ENCODE peak calls at places on chromosomes 13 and 19, in ten cellular contexts. N is CD4-positive, alpha-beta memory T cell; A is activated naive CD4-positive, alpha-beta T cell treated with anti-CD3 and anti-CD28 coated beads, Interleukin-2, amount 10 ng/mL, durations not matched to agents 7 days and 5 days; V is GM12865; W is B cell; G is left cardiac atrium; M is dorsolateral prefrontal cortex; X is activated T-helper 9 cell treated with anti-CD3 and anti-CD28 coated beads, Interleukin-2, amount 50 U/mL, for 16 hours; E is activated CD4-positive, alpha-beta T cell treated with anti-CD3 and anti-CD28 coated beads, Interleukin-2, amount 50 U/mL, for 1 hour; O is heart left ventricle. H is an unnamed sample.

GRCh38 chr13:85503797-85504196 is 295.4 kb downstream of the SLITRK6 start:
- DNase-seq in A (no peak), W (no peak), N (no peak), G (no peak), X (no peak), V (no peak), E (no peak), M (no peak), O (no peak), H (no peak)

GRCh38 chr13:79451500-79451962 is 29.4 kb upstream of the NDFIP2 start:
- DNase-seq in X (peak), N (peak), G (no peak), E (peak), A (peak), M (no peak), O (peak), V (peak), W (peak), H (peak)

GRCh38 chr19:51469162-51469561 is 9.2 kb upstream of the CEACAM18 start:
- DNase-seq in M (no peak), N (no peak), O (no peak), A (no peak), E (no peak), X (no peak), V (no peak), W (no peak), G (no peak), H (no peak)

GRCh38 chr19:44212865-44213346 is 574 bp downstream of the ZNF227 start:
- DNase-seq in G (no peak), X (no peak), N (no peak), W (no peak), A (no peak), M (no peak), E (no peak), V (peak), O (no peak), H (no peak)

GRCh38 chr19:3149089-3149488 is 13.3 kb downstream of the GNA15 start:
- DNase-seq in A (no peak), E (no peak), V (no peak), G (no peak), M (no peak), X (no peak), W (no peak), O (peak), N (no peak), H (no peak)

GRCh38 chr19:35592226-35592625 is 6.3 kb downstream of the PMIS2 start:
- DNase-seq in X (no peak), W (peak), M (no peak), O (no peak), N (peak), V (peak), E (no peak), G (no peak), A (peak), H (no peak)

GRCh38 chr13:20570540-20570939 is 3.6 kb downstream of the IFT88 start:
- DNase-seq in E (no peak), V (no peak), O (no peak), G (no peak), N (no peak), W (no peak), A (no peak), X (no peak), M (no peak), H (no peak)

GRCh38 chr13:102191951-102192461 is 209.8 kb downstream of the FGF14 start:
- DNase-seq in O (no peak), W (no peak), E (no peak), N (peak), X (no peak), V (no peak), A (no peak), M (no peak), G (no peak), H (no peak)

GRCh38 chr19:5060591-5061339 is 91.9 kb downstream of the KDM4B start:
- DNase-seq in X (no peak), A (no peak), G (peak), E (no peak), V (no peak), W (no peak), M (no peak), O (no peak), N (no peak), H (no peak)

GRCh38 chr13:39095500-39095899 is 57.2 kb downstream of the NHLRC3 start:
- DNase-seq in N (no peak), G (no peak), W (no peak), A (no peak), X (no peak), E (no peak), M (no peak), O (no peak), V (no peak), H (no peak)

GRCh38 chr13:41577437-41577836 is 120.1 kb downstream of the RGCC start:
- DNase-seq in V (no peak), E (no peak), O (peak), G (no peak), A (no peak), M (no peak), N (no peak), W (no peak), X (no peak), H (no peak)

GRCh38 chr13:77584111-77584510 is 48.6 kb downstream of the SCEL start:
- DNase-seq in O (no peak), V (no peak), X (no peak), E (no peak), M (peak), W (no peak), G (no peak), A (no peak), N (no peak), H (no peak)

GRCh38 chr13:113973218-113974164 is at the start of gene C13orf46:
- DNase-seq in G (peak), X (no peak), E (no peak), O (peak), W (no peak), M (no peak), V (no peak), A (no peak), N (no peak), H (no peak)

GRCh38 chr19:55494172-55494761 is 6.0 kb downstream of the SSC5D start:
- DNase-seq in A (no peak), G (peak), X (no peak), V (no peak), E (no peak), W (no peak), O (peak), M (no peak), N (no peak), H (no peak)

GRCh38 chr19:861756-862528 is 2.5 kb downstream of the CFD start:
- DNase-seq in E (peak), N (peak), X (peak), A (peak), W (peak), O (no peak), M (no peak), G (no peak), V (peak), H (peak)

GRCh38 chr13:101535192-101535746 is 82.8 kb downstream of the ITGBL1 start:
- DNase-seq in V (no peak), W (no peak), G (no peak), O (no peak), X (no peak), M (no peak), E (no peak), A (no peak), N (no peak), H (no peak)

GRCh38 chr13:99132295-99132835 is 68.3 kb upstream of the UBAC2 start:
- DNase-seq in G (no peak), N (no peak), E (no peak), W (no peak), A (no peak), X (no peak), M (no peak), V (no peak), O (no peak), H (no peak)

GRCh38 chr19:16234552-16235445 is 37.1 kb downstream of the AP1M1 start:
- DNase-seq in V (no peak), G (no peak), E (no peak), W (no peak), M (no peak), O (no peak), X (no peak), N (no peak), A (no peak), H (no peak)

GRCh38 chr19:6765738-6766356 is 1.4 kb downstream of the SH2D3A start:
- DNase-seq in X (no peak), G (no peak), V (no peak), A (peak), M (no peak), O (no peak), N (peak), E (no peak), W (no peak), H (no peak)

GRCh38 chr13:98032168-98032567 is 78.7 kb downstream of the IPO5 start:
- DNase-seq in X (no peak), W (no peak), N (no peak), V (no peak), E (no peak), M (no peak), G (no peak), A (no peak), O (no peak), H (no peak)

GRCh38 chr19:6060600-6061391 is 49.5 kb downstream of the RFX2 start:
- DNase-seq in E (peak), X (peak), M (peak), N (peak), G (no peak), A (peak), O (no peak), V (no peak), W (no peak), H (peak)

GRCh38 chr13:114100446-114101320 is 31.7 kb downstream of the RASA3 start:
- DNase-seq in V (peak), E (no peak), G (peak), X (no peak), M (no peak), N (no peak), O (peak), A (no peak), W (peak), H (no peak)

GRCh38 chr13:27076411-27076810 is 95.2 kb downstream of the USP12 start:
- DNase-seq in X (no peak), E (no peak), N (no peak), W (no peak), V (no peak), G (no peak), A (no peak), O (no peak), M (no peak), H (no peak)

GRCh38 chr13:59823495-59823894 is 340.2 kb downstream of the DIAPH3 start:
- DNase-seq in N (no peak), E (no peak), W (no peak), X (no peak), O (no peak), A (no peak), M (no peak), V (no peak), G (no peak), H (no peak)

GRCh38 chr19:41265376-41266153 is 1.4 kb downstream of the HNRNPUL1 start:
- DNase-seq in M (no peak), N (peak), A (no peak), X (no peak), W (no peak), G (no peak), V (peak), O (no peak), E (peak), H (no peak)

GRCh38 chr19:4830332-4830731 is 1.2 kb downstream of the TICAM1 start:
- DNase-seq in N (no peak), W (no peak), V (no peak), E (no peak), A (no peak), M (no peak), O (no peak), G (no peak), X (no peak), H (no peak)

GRCh38 chr19:58054792-58055482 is 4.1 kb upstream of the ZNF135 start:
- DNase-seq in M (peak), O (peak), N (no peak), G (peak), A (no peak), E (no peak), V (no peak), X (no peak), W (no peak), H (no peak)

GRCh38 chr19:50817941-50818858 is 5.4 kb downstream of the KLK1 start:
- DNase-seq in A (peak), G (peak), W (peak), N (no peak), V (peak), X (no peak), E (peak), M (no peak), O (peak), H (peak)

GRCh38 chr19:44710483-44710882 is 11.5 kb downstream of the CEACAM16 start:
- DNase-seq in X (no peak), O (no peak), G (no peak), E (no peak), V (no peak), W (no peak), N (no peak), A (no peak), M (no peak), H (no peak)

GRCh38 chr19:1473424-1473851 is 5.6 kb downstream of the C19orf25 start:
- DNase-seq in E (no peak), A (no peak), X (no peak), G (no peak), V (no peak), O (no peak), W (no peak), M (no peak), N (no peak), H (no peak)

GRCh38 chr13:50326746-50327145 is 311.5 kb downstream of the KCNRG start:
- DNase-seq in N (no peak), A (no peak), M (no peak), V (no peak), G (no peak), E (no peak), X (no peak), W (no peak), O (no peak), H (no peak)

GRCh38 chr13:93080587-93080986 is 146.0 kb upstream of the GPC6 start:
- DNase-seq in G (no peak), X (no peak), V (no peak), M (no peak), O (no peak), N (no peak), E (no peak), A (no peak), W (no peak), H (no peak)

GRCh38 chr19:6533746-6534418 is 3.1 kb downstream of the TNFSF9 start:
- DNase-seq in V (no peak), W (no peak), O (no peak), M (no peak), A (no peak), N (no peak), G (no peak), X (no peak), E (no peak), H (no peak)

GRCh38 chr19:19320362-19321142 is at the start of the genes MAU2 and SUGP1:
- DNase-seq in O (peak), W (peak), G (peak), V (peak), N (peak), X (peak), A (peak), M (peak), E (peak), H (peak)

GRCh38 chr19:13396256-13397080 is 109.8 kb downstream of the CACNA1A start:
- DNase-seq in G (peak), A (no peak), M (peak), E (no peak), N (no peak), W (no peak), V (peak), O (peak), X (no peak), H (no peak)

GRCh38 chr19:46015080-46015960 is 7.5 kb downstream of the PGLYRP1 start:
- DNase-seq in G (peak), M (no peak), E (peak), V (peak), A (peak), W (peak), O (peak), X (peak), N (peak), H (peak)

GRCh38 chr19:19214892-19215291 is 3.1 kb downstream of the NCAN start:
- DNase-seq in W (no peak), G (peak), X (no peak), M (no peak), E (peak), A (peak), V (no peak), O (no peak), N (peak), H (no peak)

GRCh38 chr13:114303700-114304327 is 10.5 kb upstream of the CHAMP1 start:
- DNase-seq in V (no peak), O (no peak), W (no peak), G (no peak), N (no peak), A (no peak), M (no peak), E (no peak), X (no peak), H (no peak)